ENCODE peak calls at places on chromosomes 1 and 21, in six cellular contexts. F is B cell; B is CD4-positive, alpha-beta T cell; S is neural crest cell; K is kidney tubule cell; H is AG04450. X is an unnamed sample.

GRCh38 chr1:93328809-93329477 is 16.8 kb upstream of the DR1 start:
- DNase-seq in F (no peak), B (no peak), S (no peak), K (no peak), H (peak), X (peak)

GRCh38 chr1:66527688-66528087 is 6.3 kb upstream of the SGIP1 start:
- DNase-seq in F (no peak), B (no peak), S (no peak), K (peak), H (peak), X (no peak)

GRCh38 chr1:159892944-159893343 is 7.0 kb downstream of the CFAP45 start:
- DNase-seq in F (no peak), B (no peak), S (no peak), K (peak), H (no peak), X (no peak)

GRCh38 chr1:200029035-200029623 is 1.6 kb downstream of the NR5A2 start:
- DNase-seq in F (peak), B (no peak), S (no peak), K (peak), H (no peak), X (peak)

GRCh38 chr1:203176744-203177460 is 1.3 kb upstream of the MYBPH start:
- DNase-seq in F (no peak), B (no peak), S (no peak), K (no peak), H (no peak), X (no peak)

GRCh38 chr1:174447866-174448530 is at the start of gene GPR52:
- DNase-seq in F (no peak), B (no peak), S (no peak), K (no peak), H (no peak), X (no peak)

GRCh38 chr21:31781737-31782136 is 49.8 kb upstream of the SCAF4 start:
- DNase-seq in F (no peak), B (no peak), S (no peak), K (peak), H (no peak), X (no peak)

GRCh38 chr21:43758132-43758619 is 17.9 kb downstream of the CSTB start:
- DNase-seq in F (no peak), B (no peak), S (no peak), K (no peak), H (no peak), X (no peak)

GRCh38 chr1:39672551-39672947 is 642 bp upstream of the NT5C1A start:
- DNase-seq in F (peak), B (peak), S (no peak), K (no peak), H (no peak), X (no peak)

GRCh38 chr1:236389253-236389652 is 4.8 kb upstream of the EDARADD start:
- DNase-seq in F (no peak), B (no peak), S (no peak), K (no peak), H (no peak), X (no peak)

GRCh38 chr1:199691540-199691939 is 336.0 kb upstream of the NR5A2 start:
- DNase-seq in F (no peak), B (no peak), S (no peak), K (peak), H (no peak), X (no peak)

X was measured in OCI-LY7.